ENCODE peak calls at places on chromosomes 6 and 20, in nine cellular contexts. One of them, this sample, is unnamed.

GRCh38 chr6:128233501-128233900 is 286.9 kb downstream of the PTPRK start:
- DNase-seq in psoas muscle: no peak
- DNase-seq in cardiac muscle cell: no peak
- DNase-seq in mesothelial cell of epicardium: no peak
- DNase-seq in GM12865: no peak
- DNase-seq in AG04449: no peak
- DNase-seq in heart left ventricle: no peak
- DNase-seq in CD8-positive, alpha-beta T cell: no peak
- DNase-seq in neural crest cell: no peak
- DNase-seq in this sample: no peak

GRCh38 chr6:32867022-32867477 is 13.1 kb downstream of the PSMB9 start:
- DNase-seq in AG04449: no peak
- DNase-seq in CD8-positive, alpha-beta T cell: no peak
- DNase-seq in mesothelial cell of epicardium: no peak
- DNase-seq in heart left ventricle: no peak
- DNase-seq in psoas muscle: no peak
- DNase-seq in neural crest cell: no peak
- DNase-seq in GM12865: peak; percentile 62
- DNase-seq in cardiac muscle cell: no peak
- DNase-seq in this sample: no peak

GRCh38 chr6:18022398-18023231 is 35.2 kb upstream of the KIF13A start:
- DNase-seq in heart left ventricle: no peak
- DNase-seq in AG04449: peak; percentile 33
- DNase-seq in neural crest cell: peak; percentile 10
- DNase-seq in cardiac muscle cell: peak; percentile 37
- DNase-seq in mesothelial cell of epicardium: no peak
- DNase-seq in CD8-positive, alpha-beta T cell: no peak
- DNase-seq in psoas muscle: no peak
- DNase-seq in GM12865: no peak
- DNase-seq in this sample: peak; percentile 13

GRCh38 chr6:34768148-34768547 is 10.8 kb downstream of the SNRPC start:
- DNase-seq in CD8-positive, alpha-beta T cell: no peak
- DNase-seq in GM12865: no peak
- DNase-seq in neural crest cell: no peak
- DNase-seq in cardiac muscle cell: no peak
- DNase-seq in mesothelial cell of epicardium: no peak
- DNase-seq in heart left ventricle: no peak
- DNase-seq in psoas muscle: no peak
- DNase-seq in AG04449: no peak
- DNase-seq in this sample: no peak

GRCh38 chr6:11354019-11354418 is 121.6 kb upstream of the NEDD9 start:
- DNase-seq in heart left ventricle: peak; percentile 75
- DNase-seq in cardiac muscle cell: no peak
- DNase-seq in GM12865: no peak
- DNase-seq in AG04449: no peak
- DNase-seq in neural crest cell: no peak
- DNase-seq in mesothelial cell of epicardium: no peak
- DNase-seq in psoas muscle: no peak
- DNase-seq in CD8-positive, alpha-beta T cell: no peak
- DNase-seq in this sample: no peak

GRCh38 chr6:42911171-42912021 is 4.5 kb upstream of the PTCRA start:
- DNase-seq in CD8-positive, alpha-beta T cell: no peak
- DNase-seq in heart left ventricle: no peak
- DNase-seq in GM12865: no peak
- DNase-seq in mesothelial cell of epicardium: no peak
- DNase-seq in AG04449: no peak
- DNase-seq in neural crest cell: peak; percentile 31
- DNase-seq in psoas muscle: no peak
- DNase-seq in cardiac muscle cell: peak; percentile 49
- DNase-seq in this sample: peak; percentile 72

GRCh38 chr6:150373260-150373701 is 4.5 kb downstream of the IYD start:
- DNase-seq in psoas muscle: no peak
- DNase-seq in CD8-positive, alpha-beta T cell: no peak
- DNase-seq in cardiac muscle cell: no peak
- DNase-seq in GM12865: no peak
- DNase-seq in mesothelial cell of epicardium: no peak
- DNase-seq in neural crest cell: no peak
- DNase-seq in heart left ventricle: no peak
- DNase-seq in AG04449: no peak
- DNase-seq in this sample: no peak

GRCh38 chr6:47772359-47772758 is 9.5 kb upstream of the OPN5 start:
- DNase-seq in GM12865: no peak
- DNase-seq in mesothelial cell of epicardium: no peak
- DNase-seq in neural crest cell: no peak
- DNase-seq in heart left ventricle: no peak
- DNase-seq in CD8-positive, alpha-beta T cell: no peak
- DNase-seq in AG04449: no peak
- DNase-seq in psoas muscle: no peak
- DNase-seq in cardiac muscle cell: no peak
- DNase-seq in this sample: no peak

GRCh38 chr20:57656821-57657536 is 36.8 kb upstream of the ZBP1 start:
- DNase-seq in CD8-positive, alpha-beta T cell: no peak
- DNase-seq in neural crest cell: no peak
- DNase-seq in AG04449: no peak
- DNase-seq in GM12865: no peak
- DNase-seq in mesothelial cell of epicardium: no peak
- DNase-seq in heart left ventricle: peak; percentile 5
- DNase-seq in cardiac muscle cell: no peak
- DNase-seq in psoas muscle: peak; percentile 44
- DNase-seq in this sample: no peak

GRCh38 chr20:11130554-11131166 is 456.9 kb upstream of the JAG1 start:
- DNase-seq in psoas muscle: no peak
- DNase-seq in CD8-positive, alpha-beta T cell: no peak
- DNase-seq in mesothelial cell of epicardium: no peak
- DNase-seq in AG04449: no peak
- DNase-seq in heart left ventricle: no peak
- DNase-seq in cardiac muscle cell: no peak
- DNase-seq in GM12865: peak; percentile 72
- DNase-seq in neural crest cell: no peak
- DNase-seq in this sample: no peak

GRCh38 chr6:137095651-137096238 is 51.0 kb upstream of the IL20RA start:
- DNase-seq in cardiac muscle cell: no peak
- DNase-seq in psoas muscle: no peak
- DNase-seq in mesothelial cell of epicardium: no peak
- DNase-seq in neural crest cell: no peak
- DNase-seq in heart left ventricle: no peak
- DNase-seq in GM12865: peak; percentile 92
- DNase-seq in AG04449: no peak
- DNase-seq in CD8-positive, alpha-beta T cell: no peak
- DNase-seq in this sample: no peak

GRCh38 chr6:5671162-5671561 is 335.6 kb downstream of the NRN1 start:
- DNase-seq in mesothelial cell of epicardium: no peak
- DNase-seq in heart left ventricle: peak; percentile 20
- DNase-seq in CD8-positive, alpha-beta T cell: no peak
- DNase-seq in neural crest cell: no peak
- DNase-seq in cardiac muscle cell: no peak
- DNase-seq in GM12865: peak; percentile 45
- DNase-seq in AG04449: no peak
- DNase-seq in psoas muscle: no peak
- DNase-seq in this sample: no peak

GRCh38 chr20:12433724-12434123 is 516.0 kb downstream of the BTBD3 start:
- DNase-seq in AG04449: no peak
- DNase-seq in neural crest cell: no peak
- DNase-seq in cardiac muscle cell: no peak
- DNase-seq in GM12865: no peak
- DNase-seq in heart left ventricle: no peak
- DNase-seq in CD8-positive, alpha-beta T cell: no peak
- DNase-seq in psoas muscle: no peak
- DNase-seq in mesothelial cell of epicardium: no peak
- DNase-seq in this sample: no peak

GRCh38 chr20:62287759-62288534 is 14.8 kb upstream of the ADRM1 start:
- DNase-seq in psoas muscle: no peak
- DNase-seq in heart left ventricle: no peak
- DNase-seq in CD8-positive, alpha-beta T cell: no peak
- DNase-seq in neural crest cell: no peak
- DNase-seq in AG04449: no peak
- DNase-seq in cardiac muscle cell: no peak
- DNase-seq in mesothelial cell of epicardium: no peak
- DNase-seq in GM12865: no peak
- DNase-seq in this sample: no peak

GRCh38 chr6:20647585-20647984 is 113.3 kb downstream of the CDKAL1 start:
- DNase-seq in CD8-positive, alpha-beta T cell: no peak
- DNase-seq in mesothelial cell of epicardium: no peak
- DNase-seq in AG04449: no peak
- DNase-seq in psoas muscle: no peak
- DNase-seq in cardiac muscle cell: no peak
- DNase-seq in GM12865: no peak
- DNase-seq in heart left ventricle: no peak
- DNase-seq in neural crest cell: no peak
- DNase-seq in this sample: no peak

GRCh38 chr20:47973519-47974233 is 188.4 kb upstream of the SULF2 start:
- DNase-seq in GM12865: peak; percentile 47
- DNase-seq in mesothelial cell of epicardium: no peak
- DNase-seq in neural crest cell: peak; percentile 77
- DNase-seq in psoas muscle: no peak
- DNase-seq in cardiac muscle cell: no peak
- DNase-seq in CD8-positive, alpha-beta T cell: no peak
- DNase-seq in AG04449: no peak
- DNase-seq in heart left ventricle: peak; percentile 74
- DNase-seq in this sample: peak; percentile 78

GRCh38 chr6:151391021-151391470 is 313 bp downstream of the ZBTB2 start:
- DNase-seq in psoas muscle: peak; percentile 93
- DNase-seq in heart left ventricle: peak; percentile 88
- DNase-seq in mesothelial cell of epicardium: peak; percentile 62
- DNase-seq in CD8-positive, alpha-beta T cell: peak; percentile 79
- DNase-seq in cardiac muscle cell: peak; percentile 79
- DNase-seq in GM12865: peak; percentile 86
- DNase-seq in neural crest cell: peak; percentile 78
- DNase-seq in AG04449: no peak
- DNase-seq in this sample: peak; percentile 79

GRCh38 chr20:5426026-5426425 is 109.3 kb upstream of the PROKR2 start:
- DNase-seq in CD8-positive, alpha-beta T cell: no peak
- DNase-seq in psoas muscle: no peak
- DNase-seq in mesothelial cell of epicardium: no peak
- DNase-seq in heart left ventricle: no peak
- DNase-seq in cardiac muscle cell: no peak
- DNase-seq in GM12865: no peak
- DNase-seq in neural crest cell: no peak
- DNase-seq in AG04449: no peak
- DNase-seq in this sample: no peak

GRCh38 chr6:47524136-47524840 is 46.7 kb downstream of the CD2AP start:
- DNase-seq in mesothelial cell of epicardium: no peak
- DNase-seq in cardiac muscle cell: no peak
- DNase-seq in heart left ventricle: no peak
- DNase-seq in psoas muscle: no peak
- DNase-seq in AG04449: peak; percentile 17
- DNase-seq in GM12865: no peak
- DNase-seq in neural crest cell: no peak
- DNase-seq in CD8-positive, alpha-beta T cell: no peak
- DNase-seq in this sample: no peak

DNA sequence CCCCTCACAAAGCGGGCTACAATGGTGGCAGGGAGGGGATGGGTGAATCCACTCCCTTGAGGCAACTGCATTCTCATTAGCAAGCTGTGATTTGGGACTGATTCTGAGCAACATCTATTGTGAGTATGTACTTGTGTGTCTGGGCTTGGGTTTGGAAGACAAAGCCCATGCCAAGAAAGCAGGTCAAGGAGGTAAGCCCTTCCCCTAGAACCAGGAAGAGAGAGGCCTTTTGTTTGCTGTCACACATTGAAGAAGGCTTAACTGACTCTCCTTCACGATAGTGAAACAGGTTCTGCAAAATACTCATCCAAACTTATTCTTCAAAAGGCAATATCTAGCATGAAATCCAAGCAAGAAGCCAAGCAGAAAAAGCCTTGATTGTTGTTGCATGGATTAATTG is 403.1 kb upstream of the ID4 start:
- DNase-seq in mesothelial cell of epicardium: no peak
- DNase-seq in heart left ventricle: no peak
- DNase-seq in AG04449: no peak
- DNase-seq in neural crest cell: no peak
- DNase-seq in psoas muscle: no peak
- DNase-seq in CD8-positive, alpha-beta T cell: no peak
- DNase-seq in cardiac muscle cell: no peak
- DNase-seq in GM12865: no peak
- DNase-seq in this sample: no peak
- TF ChIP-seq CTCF in mesothelial cell of epicardium: no peak
- TF ChIP-seq CTCF in heart left ventricle: no peak
- TF ChIP-seq CTCF in AG04449: no peak
- TF ChIP-seq CTCF in neural crest cell: no peak
- TF ChIP-seq CTCF in psoas muscle: no peak
- TF ChIP-seq CTCF in CD8-positive, alpha-beta T cell: no peak
- TF ChIP-seq CTCF in cardiac muscle cell: no peak
- TF ChIP-seq CTCF in GM12865: no peak
- TF ChIP-seq CTCF in this sample: no peak

DNA sequence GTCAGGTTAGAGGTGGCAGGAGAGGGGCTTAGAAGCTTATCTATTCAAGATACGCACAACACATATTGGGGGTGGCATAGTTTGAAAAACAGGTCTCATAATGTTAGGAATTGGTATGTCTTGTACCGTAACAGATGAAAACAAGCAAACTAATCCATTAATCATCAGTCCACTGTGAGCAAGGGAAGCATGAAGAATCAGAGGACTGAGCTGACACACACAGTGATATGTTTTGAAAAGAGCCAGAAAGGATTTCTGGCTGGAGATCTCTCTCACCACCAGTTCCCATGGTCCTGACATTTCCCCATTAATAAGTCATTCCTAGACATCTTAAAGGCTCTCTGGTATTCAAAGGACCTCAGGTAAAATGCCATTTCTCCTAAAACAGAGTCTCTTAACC is 158.8 kb upstream of the PHACTR1 start:
- DNase-seq in psoas muscle: no peak
- DNase-seq in CD8-positive, alpha-beta T cell: no peak
- DNase-seq in mesothelial cell of epicardium: no peak
- DNase-seq in neural crest cell: no peak
- DNase-seq in GM12865: no peak
- DNase-seq in heart left ventricle: no peak
- DNase-seq in AG04449: no peak
- DNase-seq in cardiac muscle cell: no peak
- DNase-seq in this sample: no peak
- TF ChIP-seq CTCF in psoas muscle: no peak
- TF ChIP-seq CTCF in CD8-positive, alpha-beta T cell: no peak
- TF ChIP-seq CTCF in mesothelial cell of epicardium: no peak
- TF ChIP-seq CTCF in neural crest cell: no peak
- TF ChIP-seq CTCF in GM12865: no peak
- TF ChIP-seq CTCF in heart left ventricle: no peak
- TF ChIP-seq CTCF in AG04449: no peak
- TF ChIP-seq CTCF in cardiac muscle cell: no peak
- TF ChIP-seq CTCF in this sample: no peak

DNA sequence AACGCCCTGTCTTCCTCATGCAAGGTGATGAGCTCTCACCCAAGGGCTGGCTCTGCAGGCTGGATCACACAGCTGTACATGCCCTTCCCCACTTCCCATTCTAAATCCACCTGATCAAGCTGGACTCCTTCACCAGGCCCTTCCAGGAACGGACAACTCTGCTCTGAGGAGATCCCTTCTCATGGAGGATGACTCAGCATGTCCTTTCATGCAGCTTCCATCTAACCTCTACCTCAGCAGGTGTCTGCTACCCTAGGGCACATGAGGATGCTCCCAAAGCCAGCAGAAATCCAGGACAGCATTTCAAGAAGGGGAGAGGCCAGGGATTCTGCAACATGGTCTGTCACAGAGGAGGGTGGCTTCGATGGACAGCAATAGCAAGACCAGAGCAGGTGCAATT is 61.2 kb downstream of the PCSK2 start:
- DNase-seq in cardiac muscle cell: no peak
- DNase-seq in neural crest cell: no peak
- DNase-seq in CD8-positive, alpha-beta T cell: no peak
- DNase-seq in AG04449: no peak
- DNase-seq in GM12865: no peak
- DNase-seq in psoas muscle: no peak
- DNase-seq in heart left ventricle: no peak
- DNase-seq in mesothelial cell of epicardium: no peak
- DNase-seq in this sample: no peak
- TF ChIP-seq CTCF in cardiac muscle cell: no peak
- TF ChIP-seq CTCF in neural crest cell: no peak
- TF ChIP-seq CTCF in CD8-positive, alpha-beta T cell: no peak
- TF ChIP-seq CTCF in AG04449: no peak
- TF ChIP-seq CTCF in GM12865: no peak
- TF ChIP-seq CTCF in psoas muscle: no peak
- TF ChIP-seq CTCF in heart left ventricle: no peak
- TF ChIP-seq CTCF in mesothelial cell of epicardium: no peak
- TF ChIP-seq CTCF in this sample: no peak

GRCh38 chr6:38336922-38337321 is 302.8 kb downstream of the BTBD9 start:
- DNase-seq in GM12865: no peak
- DNase-seq in cardiac muscle cell: no peak
- DNase-seq in CD8-positive, alpha-beta T cell: no peak
- DNase-seq in mesothelial cell of epicardium: no peak
- DNase-seq in heart left ventricle: no peak
- DNase-seq in AG04449: no peak
- DNase-seq in psoas muscle: no peak
- DNase-seq in neural crest cell: no peak
- DNase-seq in this sample: no peak
- TF ChIP-seq CTCF in GM12865: no peak
- TF ChIP-seq CTCF in cardiac muscle cell: no peak
- TF ChIP-seq CTCF in CD8-positive, alpha-beta T cell: no peak
- TF ChIP-seq CTCF in mesothelial cell of epicardium: no peak
- TF ChIP-seq CTCF in heart left ventricle: no peak
- TF ChIP-seq CTCF in AG04449: no peak
- TF ChIP-seq CTCF in psoas muscle: no peak
- TF ChIP-seq CTCF in neural crest cell: no peak
- TF ChIP-seq CTCF in this sample: no peak